ENCODE peak calls at places on chromosomes 7 and 10, in seven cellular contexts. N, T, Z, B, Y, H and E are unnamed samples.

GRCh38 chr10:6642881-6643280 is 62.8 kb upstream of the PRKCQ start:
- DNase-seq in B (no peak), Z (no peak), H (no peak), Y (no peak), T (no peak), N (no peak), E (no peak)

GRCh38 chr7:39406464-39406863 is 159.7 kb upstream of the YAE1 start:
- DNase-seq in B (no peak), Y (no peak), H (peak), N (no peak), T (no peak), Z (no peak), E (no peak)

GRCh38 chr10:8051109-8051781 is 3.2 kb upstream of the GATA3 start:
- DNase-seq in H (no peak), N (no peak), T (no peak), B (no peak), Z (no peak), Y (no peak), E (no peak)

GRCh38 chr10:56586391-56586790 is 225.3 kb upstream of the ZWINT start:
- DNase-seq in H (no peak), Z (no peak), B (no peak), Y (no peak), T (no peak), N (no peak), E (no peak)

GRCh38 chr10:111360260-111360925 is 283.6 kb downstream of the ADRA2A start:
- DNase-seq in H (peak), N (peak), Y (peak), Z (no peak), T (peak), B (peak), E (no peak)

GRCh38 chr7:20220824-20221547 is 3.8 kb upstream of the MACC1 start:
- DNase-seq in H (no peak), N (no peak), Y (peak), Z (no peak), B (no peak), T (no peak), E (no peak)

GRCh38 chr7:112212516-112213036 is 6.1 kb downstream of the ZNF277 start:
- DNase-seq in T (no peak), B (no peak), Z (no peak), N (no peak), H (no peak), Y (no peak), E (no peak)

GRCh38 chr10:104277785-104278184 is 8.8 kb downstream of the GSTO2 start:
- DNase-seq in H (peak), N (no peak), T (no peak), B (no peak), Y (peak), Z (no peak), E (no peak)

GRCh38 chr7:29342761-29343160 is 148.2 kb downstream of the CHN2 start:
- DNase-seq in B (no peak), Y (no peak), Z (no peak), N (no peak), T (no peak), H (no peak), E (no peak)

GRCh38 chr7:47314728-47315601 is 266.9 kb downstream of the TNS3 start:
- DNase-seq in B (no peak), N (no peak), Y (no peak), Z (no peak), H (no peak), T (peak), E (no peak)

GRCh38 chr10:5435328-5435727 is 23.0 kb downstream of the NET1 start:
- DNase-seq in H (no peak), Y (no peak), B (no peak), N (no peak), T (no peak), Z (no peak), E (no peak)

GRCh38 chr10:99532194-99532593 is 548 bp upstream of the NKX2-3 start:
- DNase-seq in B (no peak), Y (no peak), N (no peak), Z (no peak), H (no peak), T (no peak), E (no peak)

GRCh38 chr10:29386347-29386999 is 97.6 kb downstream of the LYZL1 start:
- DNase-seq in B (no peak), Y (no peak), T (no peak), H (no peak), Z (no peak), N (no peak), E (no peak)

GRCh38 chr7:50353894-50354595 is 49.5 kb downstream of the IKZF1 start:
- DNase-seq in T (no peak), B (no peak), H (no peak), Y (no peak), Z (no peak), N (no peak), E (no peak)

GRCh38 chr10:21518629-21519321 is 6.7 kb downstream of the SKIDA1 start:
- DNase-seq in H (no peak), B (no peak), Z (no peak), T (peak), Y (no peak), N (no peak), E (no peak)

GRCh38 chr10:21810582-21811244 is 192.8 kb downstream of the DNAJC1 start:
- DNase-seq in T (no peak), Y (no peak), N (no peak), B (no peak), Z (no peak), H (no peak), E (no peak)

GRCh38 chr7:1986366-1987083 is 246.2 kb downstream of the MAD1L1 start:
- DNase-seq in Z (no peak), T (no peak), Y (no peak), B (no peak), H (no peak), N (no peak), E (no peak)

GRCh38 chr7:54859545-54859944 is 100.5 kb upstream of the SEC61G start:
- DNase-seq in B (no peak), T (no peak), N (no peak), Y (no peak), Z (no peak), H (no peak), E (no peak)

GRCh38 chr7:97971120-97971989 is 18.6 kb downstream of the OCM2 start:
- DNase-seq in N (no peak), H (no peak), Z (no peak), Y (peak), B (no peak), T (no peak), E (no peak)

GRCh38 chr7:70238171-70238575 is 639.9 kb downstream of the AUTS2 start:
- DNase-seq in Z (no peak), H (no peak), B (no peak), T (no peak), Y (no peak), N (peak), E (no peak)

GRCh38 chr10:18140957-18141888 is 999 bp downstream of the CACNB2 start:
- DNase-seq in B (no peak), T (peak), Y (peak), Z (no peak), N (no peak), H (no peak), E (peak)

GRCh38 chr10:92689663-92690210 is at the start of gene HHEX:
- DNase-seq in Z (no peak), N (peak), Y (peak), H (peak), B (no peak), T (peak), E (no peak)

GRCh38 chr10:127922675-127923366 is 15.9 kb downstream of the PTPRE start:
- DNase-seq in B (no peak), Z (no peak), T (peak), H (peak), Y (peak), N (peak), E (no peak)

GRCh38 chr10:29140151-29140550 is 148.7 kb upstream of the LYZL1 start:
- DNase-seq in H (no peak), B (no peak), Z (no peak), T (no peak), N (no peak), Y (no peak), E (no peak)

GRCh38 chr7:70710011-70710480 is 421.9 kb upstream of the GALNT17 start:
- DNase-seq in N (no peak), B (no peak), T (no peak), Y (no peak), Z (no peak), H (no peak), E (no peak)

GRCh38 chr7:95865716-95866371 is 93.5 kb downstream of the DYNC1I1 start:
- DNase-seq in H (no peak), N (no peak), T (no peak), Y (no peak), B (no peak), Z (no peak), E (no peak)

GRCh38 chr7:33933611-33934281 is 28.4 kb downstream of the BMPER start:
- DNase-seq in Z (no peak), H (no peak), N (no peak), T (no peak), Y (no peak), B (no peak), E (no peak)

GRCh38 chr7:80957226-80957625 is 38.4 kb upstream of the SEMA3C start:
- DNase-seq in N (no peak), Z (no peak), H (no peak), T (no peak), Y (no peak), B (no peak), E (no peak)

GRCh38 chr7:106609416-106609815 is 51.5 kb downstream of the CCDC71L start:
- DNase-seq in B (no peak), H (no peak), Z (no peak), Y (no peak), N (no peak), T (no peak), E (no peak)

GRCh38 chr7:140079121-140079536 is 16.4 kb upstream of the PARP12 start:
- DNase-seq in B (peak), Y (no peak), T (no peak), Z (no peak), H (no peak), N (no peak), E (peak)

GRCh38 chr10:44873156-44873555 is 38.0 kb upstream of the TMEM72 start:
- DNase-seq in B (no peak), T (no peak), H (no peak), Y (no peak), Z (no peak), N (no peak), E (no peak)

GRCh38 chr7:150329331-150330106 is 6.2 kb upstream of the ACTR3C start:
- DNase-seq in H (no peak), B (peak), N (no peak), Z (no peak), T (no peak), Y (no peak), E (no peak)

GRCh38 chr10:73211106-73211811 is 35.8 kb downstream of the DNAJC9 start:
- DNase-seq in Y (no peak), H (no peak), Z (no peak), B (no peak), N (no peak), T (no peak), E (no peak)

DNA sequence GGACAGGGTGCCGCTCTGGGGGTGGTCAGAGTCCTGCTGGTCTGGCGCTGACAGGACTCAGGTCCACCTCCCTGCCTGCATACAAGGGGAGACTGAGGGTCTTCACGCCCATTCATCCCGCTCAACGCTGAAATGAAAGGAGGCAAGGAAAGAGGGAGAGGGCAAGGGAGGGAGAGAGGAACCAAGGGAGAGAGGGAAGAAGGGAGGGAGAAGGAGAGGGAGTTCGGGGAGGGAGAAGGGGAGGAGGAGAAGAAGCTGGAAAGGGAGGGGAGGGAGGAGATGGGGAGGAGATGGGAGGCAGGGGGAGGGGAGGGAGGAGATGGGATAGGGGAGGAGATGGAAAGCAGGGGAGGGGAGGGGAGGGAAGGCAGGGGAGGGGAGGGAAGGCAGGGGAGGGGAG is 69.4 kb upstream of the INPP5A start:
- DNase-seq in B (no peak), Z (no peak), Y (no peak), T (no peak), H (no peak), N (no peak), E (peak)
- H3K4me3 ChIP-seq in B (no peak), Z (no peak), Y (no peak), T (no peak), H (no peak), N (no peak), E (peak)

GRCh38 chr7:90211391-90212148 is at the start of gene STEAP2:
- DNase-seq in Z (peak), N (peak), Y (peak), H (peak), T (peak), B (peak), E (peak)
- TF ChIP-seq POLR2A in Z (no peak), N (no peak), Y (peak), H (no peak), T (peak), B (peak), E (peak)

DNA sequence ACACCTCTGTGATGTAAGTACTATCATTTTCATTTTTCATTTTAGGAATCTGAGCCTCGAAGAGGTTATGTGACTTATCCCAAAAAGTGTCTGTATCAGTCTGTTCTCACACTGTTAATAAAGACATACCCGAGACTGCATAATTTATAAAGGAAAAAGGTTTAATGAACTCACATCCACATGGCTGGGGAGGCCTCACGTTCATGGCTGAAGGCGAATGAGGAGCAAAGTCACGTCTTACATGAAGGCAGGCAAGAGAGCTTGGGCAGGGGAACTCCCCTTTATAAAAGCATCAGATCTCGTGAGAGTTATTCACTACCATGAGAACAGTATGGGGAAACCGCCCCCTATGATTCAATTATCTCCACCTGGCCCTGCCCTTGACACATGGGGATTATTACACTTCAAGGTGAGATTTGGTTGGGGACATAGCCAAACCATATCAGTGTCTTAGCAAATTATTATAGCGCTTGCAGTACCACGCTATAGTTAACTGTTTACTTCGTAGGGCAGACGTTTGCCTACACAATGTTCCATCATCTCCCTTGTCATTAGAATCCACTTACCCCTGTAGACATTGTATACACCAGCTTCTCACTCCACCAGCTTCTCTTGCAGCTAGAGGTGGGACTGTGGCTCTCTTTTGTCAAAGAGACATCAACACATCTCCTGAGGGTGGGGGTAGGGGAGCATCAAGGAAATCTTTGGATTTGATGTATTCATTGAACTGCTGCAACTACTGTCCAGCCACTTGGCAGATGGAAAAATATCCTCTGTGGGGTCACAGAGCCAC is 15.4 kb upstream of the NMT2 start:
- DNase-seq in T (no peak), Z (peak), B (no peak), N (no peak), Y (no peak), H (no peak), E (no peak)
- H3K4me3 ChIP-seq in T (no peak), Z (no peak), B (no peak), N (no peak), Y (no peak), H (no peak), E (no peak)

GRCh38 chr10:20303453-20304152 is 487.4 kb downstream of the PLXDC2 start:
- DNase-seq in N (no peak), T (no peak), H (no peak), Z (no peak), Y (no peak), B (no peak), E (no peak)
- TF ChIP-seq POLR2A in N (no peak), T (no peak), H (no peak), Z (no peak), Y (no peak), B (no peak), E (no peak)

GRCh38 chr7:16399265-16399801 is 22.0 kb downstream of the CRPPA start:
- DNase-seq in N (no peak), Z (no peak), Y (no peak), T (no peak), H (no peak), B (no peak), E (no peak)
- H3K4me3 ChIP-seq in N (no peak), Z (no peak), Y (no peak), T (no peak), H (no peak), B (no peak), E (no peak)